ENCODE peak calls at places on chromosomes 12 and 14, in seven cellular contexts. J, H, G, Z, R, V and L are unnamed samples.

GRCh38 chr12:19846561-19846960 is 407.3 kb downstream of the AEBP2 start:
- DNase-seq in G (no peak), Z (peak), H (peak), J (no peak), V (no peak), R (no peak), L (no peak)

GRCh38 chr14:67331368-67332125 is 28.1 kb downstream of the ATP6V1D start:
- DNase-seq in R (no peak), H (peak), V (no peak), J (no peak), Z (peak), G (no peak), L (no peak)

GRCh38 chr12:129184066-129184695 is 330.9 kb downstream of the GLT1D1 start:
- DNase-seq in G (no peak), V (no peak), R (no peak), Z (no peak), J (no peak), H (no peak), L (no peak)

GRCh38 chr12:2301531-2302461 is 249.0 kb downstream of the CACNA1C start:
- DNase-seq in V (peak), J (no peak), H (peak), G (no peak), Z (peak), R (no peak), L (no peak)

GRCh38 chr14:85566603-85567002 is 36.7 kb downstream of the FLRT2 start:
- DNase-seq in Z (peak), G (no peak), R (no peak), J (no peak), H (peak), V (no peak), L (no peak)

GRCh38 chr14:95523818-95524448 is 7.5 kb upstream of the SYNE3 start:
- DNase-seq in Z (peak), J (no peak), H (no peak), R (peak), V (no peak), G (no peak), L (peak)

GRCh38 chr12:115946867-115947695 is 330.4 kb downstream of the MED13L start:
- DNase-seq in H (no peak), R (peak), Z (no peak), V (no peak), G (no peak), J (no peak), L (peak)

GRCh38 chr12:98997-99396 is 32.4 kb downstream of the IQSEC3 start:
- DNase-seq in Z (no peak), V (no peak), H (no peak), J (no peak), R (no peak), G (no peak), L (no peak)

GRCh38 chr12:40959041-40959440 is 229.1 kb upstream of the PDZRN4 start:
- DNase-seq in V (no peak), H (peak), G (no peak), R (no peak), Z (peak), J (no peak), L (no peak)

GRCh38 chr12:10612954-10613333 is 465 bp downstream of the MAGOHB start:
- DNase-seq in R (no peak), Z (no peak), V (no peak), G (no peak), H (no peak), J (no peak), L (no peak)

GRCh38 chr12:14689144-14689543 is 7.3 kb downstream of the GUCY2C start:
- DNase-seq in G (no peak), R (no peak), H (no peak), V (no peak), Z (no peak), J (no peak), L (no peak)

GRCh38 chr12:57135487-57135886 is 7.2 kb downstream of the LRP1 start:
- DNase-seq in V (peak), G (no peak), Z (no peak), J (no peak), H (no peak), R (no peak), L (no peak)

GRCh38 chr12:22100952-22101748 is 55.1 kb downstream of the CMAS start:
- DNase-seq in Z (peak), G (no peak), H (peak), J (peak), V (no peak), R (peak), L (peak)

GRCh38 chr12:65335021-65335714 is 56.7 kb downstream of the MSRB3 start:
- DNase-seq in R (peak), Z (peak), H (peak), V (no peak), J (no peak), G (no peak), L (peak)

GRCh38 chr14:53128706-53129105 is 24.4 kb downstream of the DDHD1 start:
- DNase-seq in V (no peak), G (no peak), H (no peak), Z (no peak), J (no peak), R (no peak), L (no peak)

GRCh38 chr14:83297361-83297760 is 1763.7 kb upstream of the SEL1L start:
- DNase-seq in G (no peak), Z (no peak), R (no peak), V (no peak), J (no peak), H (no peak), L (no peak)

GRCh38 chr14:86038401-86038985 is 508.5 kb downstream of the FLRT2 start:
- DNase-seq in V (no peak), J (peak), R (peak), G (no peak), H (peak), Z (peak), L (peak)

GRCh38 chr12:104280703-104281458 is 22.7 kb upstream of the EID3 start:
- DNase-seq in V (no peak), Z (peak), J (no peak), H (peak), R (peak), G (no peak), L (no peak)

GRCh38 chr12:55728185-55728931 is 451 bp downstream of the CD63 start:
- DNase-seq in V (peak), R (no peak), Z (peak), H (peak), G (no peak), J (no peak), L (peak)

GRCh38 chr14:24195186-24196070 is at the start of gene TM9SF1:
- DNase-seq in H (peak), Z (peak), J (peak), R (peak), G (peak), V (peak), L (peak)

GRCh38 chr12:14390885-14391530 is 25.5 kb downstream of the ATF7IP start:
- DNase-seq in R (no peak), J (peak), Z (no peak), G (no peak), V (no peak), H (no peak), L (no peak)

GRCh38 chr12:53725824-53726223 is 1.4 kb downstream of the CALCOCO1 start:
- DNase-seq in V (no peak), Z (no peak), J (no peak), G (no peak), R (no peak), H (no peak), L (no peak)

GRCh38 chr14:29442720-29443119 is 484.9 kb downstream of the PRKD1 start:
- DNase-seq in Z (peak), G (no peak), H (peak), V (no peak), R (no peak), J (no peak), L (peak)

GRCh38 chr12:71938728-71939385 is at the start of gene TPH2:
- DNase-seq in H (peak), G (peak), J (peak), V (peak), R (peak), Z (peak), L (peak)

GRCh38 chr14:34872822-34873590 is 2.2 kb downstream of the BAZ1A start:
- DNase-seq in H (peak), J (peak), R (peak), Z (peak), G (peak), V (no peak), L (peak)

GRCh38 chr12:98058838-98059237 is 456.6 kb upstream of the TMPO start:
- DNase-seq in Z (peak), V (no peak), H (no peak), J (no peak), G (no peak), R (no peak), L (peak)

GRCh38 chr12:56271031-56271430 is 4.3 kb downstream of the COQ10A start:
- DNase-seq in R (no peak), V (no peak), G (no peak), H (peak), Z (peak), J (no peak), L (peak)